ENCODE peak calls at places on chromosome 19, in eight cellular contexts. One of them, this sample, is unnamed.

GRCh38 chr19:1717200-1717969 is 35.9 kb upstream of the ONECUT3 start:
- DNase-seq in AG08395: no peak
- DNase-seq in activated naive CD4-positive, alpha-beta T cell treated with anti-CD3 and anti-CD28 coated beads, Interleukin-2, amount 50 U/mL, for 72 hours: no peak
- DNase-seq in NCI-H1436: no peak
- DNase-seq in CD8-positive, alpha-beta T cell: no peak
- DNase-seq in stimulated activated CD8-positive, alpha-beta memory T cell treated with anti-CD3 and anti-CD28 coated beads, Interleukin-7, amount 100 ng/mL, for 1 hour: no peak
- DNase-seq in effector CD4-positive, alpha-beta T cell: no peak
- DNase-seq in lower leg skin: no peak
- DNase-seq in this sample: no peak

GRCh38 chr19:29384676-29385075 is 141.1 kb upstream of the VSTM2B start:
- DNase-seq in AG08395: no peak
- DNase-seq in activated naive CD4-positive, alpha-beta T cell treated with anti-CD3 and anti-CD28 coated beads, Interleukin-2, amount 50 U/mL, for 72 hours: no peak
- DNase-seq in NCI-H1436: no peak
- DNase-seq in CD8-positive, alpha-beta T cell: no peak
- DNase-seq in stimulated activated CD8-positive, alpha-beta memory T cell treated with anti-CD3 and anti-CD28 coated beads, Interleukin-7, amount 100 ng/mL, for 1 hour: no peak
- DNase-seq in effector CD4-positive, alpha-beta T cell: no peak
- DNase-seq in lower leg skin: no peak
- DNase-seq in this sample: no peak

GRCh38 chr19:277131-277530 is 14.1 kb downstream of the PLPP2 start:
- DNase-seq in AG08395: no peak
- DNase-seq in activated naive CD4-positive, alpha-beta T cell treated with anti-CD3 and anti-CD28 coated beads, Interleukin-2, amount 50 U/mL, for 72 hours: no peak
- DNase-seq in NCI-H1436: no peak
- DNase-seq in CD8-positive, alpha-beta T cell: no peak
- DNase-seq in stimulated activated CD8-positive, alpha-beta memory T cell treated with anti-CD3 and anti-CD28 coated beads, Interleukin-7, amount 100 ng/mL, for 1 hour: no peak
- DNase-seq in effector CD4-positive, alpha-beta T cell: no peak
- DNase-seq in lower leg skin: no peak
- DNase-seq in this sample: no peak

GRCh38 chr19:46287585-46287984 is 9.3 kb upstream of the HIF3A start:
- DNase-seq in AG08395: no peak
- DNase-seq in activated naive CD4-positive, alpha-beta T cell treated with anti-CD3 and anti-CD28 coated beads, Interleukin-2, amount 50 U/mL, for 72 hours: no peak
- DNase-seq in NCI-H1436: no peak
- DNase-seq in CD8-positive, alpha-beta T cell: no peak
- DNase-seq in stimulated activated CD8-positive, alpha-beta memory T cell treated with anti-CD3 and anti-CD28 coated beads, Interleukin-7, amount 100 ng/mL, for 1 hour: no peak
- DNase-seq in effector CD4-positive, alpha-beta T cell: no peak
- DNase-seq in lower leg skin: no peak
- DNase-seq in this sample: no peak

GRCh38 chr19:38975861-38976271 is 324 bp upstream of the FBXO17 start:
- DNase-seq in AG08395: no peak
- DNase-seq in activated naive CD4-positive, alpha-beta T cell treated with anti-CD3 and anti-CD28 coated beads, Interleukin-2, amount 50 U/mL, for 72 hours: no peak
- DNase-seq in NCI-H1436: no peak
- DNase-seq in CD8-positive, alpha-beta T cell: no peak
- DNase-seq in stimulated activated CD8-positive, alpha-beta memory T cell treated with anti-CD3 and anti-CD28 coated beads, Interleukin-7, amount 100 ng/mL, for 1 hour: no peak
- DNase-seq in effector CD4-positive, alpha-beta T cell: no peak
- DNase-seq in lower leg skin: no peak
- DNase-seq in this sample: no peak

GRCh38 chr19:962683-963385 is 21.3 kb upstream of the WDR18 start:
- DNase-seq in AG08395: no peak
- DNase-seq in activated naive CD4-positive, alpha-beta T cell treated with anti-CD3 and anti-CD28 coated beads, Interleukin-2, amount 50 U/mL, for 72 hours: no peak
- DNase-seq in NCI-H1436: no peak
- DNase-seq in CD8-positive, alpha-beta T cell: no peak
- DNase-seq in stimulated activated CD8-positive, alpha-beta memory T cell treated with anti-CD3 and anti-CD28 coated beads, Interleukin-7, amount 100 ng/mL, for 1 hour: no peak
- DNase-seq in effector CD4-positive, alpha-beta T cell: no peak
- DNase-seq in lower leg skin: no peak
- DNase-seq in this sample: no peak

GRCh38 chr19:50694815-50695145 is 24.8 kb downstream of the SHANK1 start:
- DNase-seq in AG08395: no peak
- DNase-seq in activated naive CD4-positive, alpha-beta T cell treated with anti-CD3 and anti-CD28 coated beads, Interleukin-2, amount 50 U/mL, for 72 hours: no peak
- DNase-seq in NCI-H1436: no peak
- DNase-seq in CD8-positive, alpha-beta T cell: no peak
- DNase-seq in stimulated activated CD8-positive, alpha-beta memory T cell treated with anti-CD3 and anti-CD28 coated beads, Interleukin-7, amount 100 ng/mL, for 1 hour: no peak
- DNase-seq in effector CD4-positive, alpha-beta T cell: no peak
- DNase-seq in lower leg skin: no peak
- DNase-seq in this sample: no peak

GRCh38 chr19:53868892-53869804 is 1.5 kb downstream of the MYADM start:
- DNase-seq in AG08395: peak
- DNase-seq in activated naive CD4-positive, alpha-beta T cell treated with anti-CD3 and anti-CD28 coated beads, Interleukin-2, amount 50 U/mL, for 72 hours: peak
- DNase-seq in NCI-H1436: no peak
- DNase-seq in CD8-positive, alpha-beta T cell: peak
- DNase-seq in stimulated activated CD8-positive, alpha-beta memory T cell treated with anti-CD3 and anti-CD28 coated beads, Interleukin-7, amount 100 ng/mL, for 1 hour: peak
- DNase-seq in effector CD4-positive, alpha-beta T cell: peak
- DNase-seq in lower leg skin: peak
- DNase-seq in this sample: no peak

GRCh38 chr19:39195755-39196154 is 1.0 kb upstream of the NCCRP1 start:
- DNase-seq in AG08395: no peak
- DNase-seq in activated naive CD4-positive, alpha-beta T cell treated with anti-CD3 and anti-CD28 coated beads, Interleukin-2, amount 50 U/mL, for 72 hours: no peak
- DNase-seq in NCI-H1436: no peak
- DNase-seq in CD8-positive, alpha-beta T cell: no peak
- DNase-seq in stimulated activated CD8-positive, alpha-beta memory T cell treated with anti-CD3 and anti-CD28 coated beads, Interleukin-7, amount 100 ng/mL, for 1 hour: no peak
- DNase-seq in effector CD4-positive, alpha-beta T cell: no peak
- DNase-seq in lower leg skin: no peak
- DNase-seq in this sample: no peak

GRCh38 chr19:17248011-17248776 is 2.5 kb upstream of the NR2F6 start:
- DNase-seq in AG08395: no peak
- DNase-seq in activated naive CD4-positive, alpha-beta T cell treated with anti-CD3 and anti-CD28 coated beads, Interleukin-2, amount 50 U/mL, for 72 hours: no peak
- DNase-seq in NCI-H1436: no peak
- DNase-seq in CD8-positive, alpha-beta T cell: no peak
- DNase-seq in stimulated activated CD8-positive, alpha-beta memory T cell treated with anti-CD3 and anti-CD28 coated beads, Interleukin-7, amount 100 ng/mL, for 1 hour: no peak
- DNase-seq in effector CD4-positive, alpha-beta T cell: no peak
- DNase-seq in lower leg skin: no peak
- DNase-seq in this sample: no peak

GRCh38 chr19:14795078-14795721 is 16.8 kb upstream of the ADGRE2 start:
- DNase-seq in AG08395: no peak
- DNase-seq in activated naive CD4-positive, alpha-beta T cell treated with anti-CD3 and anti-CD28 coated beads, Interleukin-2, amount 50 U/mL, for 72 hours: no peak
- DNase-seq in NCI-H1436: no peak
- DNase-seq in CD8-positive, alpha-beta T cell: no peak
- DNase-seq in stimulated activated CD8-positive, alpha-beta memory T cell treated with anti-CD3 and anti-CD28 coated beads, Interleukin-7, amount 100 ng/mL, for 1 hour: no peak
- DNase-seq in effector CD4-positive, alpha-beta T cell: no peak
- DNase-seq in lower leg skin: no peak
- DNase-seq in this sample: no peak

GRCh38 chr19:36113895-36114762 is 546 bp downstream of the POLR2I start:
- DNase-seq in AG08395: peak
- DNase-seq in activated naive CD4-positive, alpha-beta T cell treated with anti-CD3 and anti-CD28 coated beads, Interleukin-2, amount 50 U/mL, for 72 hours: peak
- DNase-seq in NCI-H1436: no peak
- DNase-seq in CD8-positive, alpha-beta T cell: no peak
- DNase-seq in stimulated activated CD8-positive, alpha-beta memory T cell treated with anti-CD3 and anti-CD28 coated beads, Interleukin-7, amount 100 ng/mL, for 1 hour: no peak
- DNase-seq in effector CD4-positive, alpha-beta T cell: peak
- DNase-seq in lower leg skin: peak
- DNase-seq in this sample: no peak

GRCh38 chr19:401836-402535 is 7.0 kb downstream of the C2CD4C start:
- DNase-seq in AG08395: no peak
- DNase-seq in activated naive CD4-positive, alpha-beta T cell treated with anti-CD3 and anti-CD28 coated beads, Interleukin-2, amount 50 U/mL, for 72 hours: no peak
- DNase-seq in NCI-H1436: no peak
- DNase-seq in CD8-positive, alpha-beta T cell: no peak
- DNase-seq in stimulated activated CD8-positive, alpha-beta memory T cell treated with anti-CD3 and anti-CD28 coated beads, Interleukin-7, amount 100 ng/mL, for 1 hour: no peak
- DNase-seq in effector CD4-positive, alpha-beta T cell: no peak
- DNase-seq in lower leg skin: peak
- DNase-seq in this sample: no peak

GRCh38 chr19:22606954-22607652 is 27.0 kb upstream of the ZNF492 start:
- DNase-seq in AG08395: no peak
- DNase-seq in activated naive CD4-positive, alpha-beta T cell treated with anti-CD3 and anti-CD28 coated beads, Interleukin-2, amount 50 U/mL, for 72 hours: no peak
- DNase-seq in NCI-H1436: no peak
- DNase-seq in CD8-positive, alpha-beta T cell: no peak
- DNase-seq in stimulated activated CD8-positive, alpha-beta memory T cell treated with anti-CD3 and anti-CD28 coated beads, Interleukin-7, amount 100 ng/mL, for 1 hour: no peak
- DNase-seq in effector CD4-positive, alpha-beta T cell: no peak
- DNase-seq in lower leg skin: peak
- DNase-seq in this sample: no peak

GRCh38 chr19:10915511-10916091 is 12.8 kb downstream of the YIPF2 start:
- DNase-seq in AG08395: peak
- DNase-seq in activated naive CD4-positive, alpha-beta T cell treated with anti-CD3 and anti-CD28 coated beads, Interleukin-2, amount 50 U/mL, for 72 hours: no peak
- DNase-seq in NCI-H1436: no peak
- DNase-seq in CD8-positive, alpha-beta T cell: no peak
- DNase-seq in stimulated activated CD8-positive, alpha-beta memory T cell treated with anti-CD3 and anti-CD28 coated beads, Interleukin-7, amount 100 ng/mL, for 1 hour: no peak
- DNase-seq in effector CD4-positive, alpha-beta T cell: no peak
- DNase-seq in lower leg skin: no peak
- DNase-seq in this sample: no peak

GRCh38 chr19:41991025-41991424 is 3.0 kb downstream of the ATP1A3 start:
- DNase-seq in AG08395: no peak
- DNase-seq in activated naive CD4-positive, alpha-beta T cell treated with anti-CD3 and anti-CD28 coated beads, Interleukin-2, amount 50 U/mL, for 72 hours: no peak
- DNase-seq in NCI-H1436: no peak
- DNase-seq in CD8-positive, alpha-beta T cell: no peak
- DNase-seq in stimulated activated CD8-positive, alpha-beta memory T cell treated with anti-CD3 and anti-CD28 coated beads, Interleukin-7, amount 100 ng/mL, for 1 hour: no peak
- DNase-seq in effector CD4-positive, alpha-beta T cell: no peak
- DNase-seq in lower leg skin: no peak
- DNase-seq in this sample: no peak

GRCh38 chr19:6753178-6754031 is 13.8 kb downstream of the SH2D3A start:
- DNase-seq in AG08395: peak
- DNase-seq in activated naive CD4-positive, alpha-beta T cell treated with anti-CD3 and anti-CD28 coated beads, Interleukin-2, amount 50 U/mL, for 72 hours: peak
- DNase-seq in NCI-H1436: no peak
- DNase-seq in CD8-positive, alpha-beta T cell: peak
- DNase-seq in stimulated activated CD8-positive, alpha-beta memory T cell treated with anti-CD3 and anti-CD28 coated beads, Interleukin-7, amount 100 ng/mL, for 1 hour: no peak
- DNase-seq in effector CD4-positive, alpha-beta T cell: peak
- DNase-seq in lower leg skin: peak
- DNase-seq in this sample: no peak

GRCh38 chr19:58386166-58386575 is 898 bp upstream of the RPS5 start:
- DNase-seq in AG08395: no peak
- DNase-seq in activated naive CD4-positive, alpha-beta T cell treated with anti-CD3 and anti-CD28 coated beads, Interleukin-2, amount 50 U/mL, for 72 hours: no peak
- DNase-seq in NCI-H1436: no peak
- DNase-seq in CD8-positive, alpha-beta T cell: no peak
- DNase-seq in stimulated activated CD8-positive, alpha-beta memory T cell treated with anti-CD3 and anti-CD28 coated beads, Interleukin-7, amount 100 ng/mL, for 1 hour: no peak
- DNase-seq in effector CD4-positive, alpha-beta T cell: no peak
- DNase-seq in lower leg skin: peak
- DNase-seq in this sample: no peak

GRCh38 chr19:2333027-2333806 is 4.7 kb downstream of the SPPL2B start:
- DNase-seq in AG08395: no peak
- DNase-seq in activated naive CD4-positive, alpha-beta T cell treated with anti-CD3 and anti-CD28 coated beads, Interleukin-2, amount 50 U/mL, for 72 hours: no peak
- DNase-seq in NCI-H1436: peak
- DNase-seq in CD8-positive, alpha-beta T cell: no peak
- DNase-seq in stimulated activated CD8-positive, alpha-beta memory T cell treated with anti-CD3 and anti-CD28 coated beads, Interleukin-7, amount 100 ng/mL, for 1 hour: no peak
- DNase-seq in effector CD4-positive, alpha-beta T cell: no peak
- DNase-seq in lower leg skin: no peak
- DNase-seq in this sample: peak

This sample was measured in NCI-H774.